ENCODE peak calls at places on chromosomes 16 and 17, in four cellular contexts. Y is K562, X is GM12878, I is HepG2. C is an unnamed sample.

GRCh38 chr17:79835470-79835899 is 3.8 kb downstream of the CBX4 start:
- DNase-seq in X (no peak), I (no peak), Y (peak), C (peak)

GRCh38 chr17:38591759-38592241 is 14.0 kb downstream of the SRCIN1 start:
- DNase-seq in I (no peak), X (no peak), Y (no peak), C (no peak)

GRCh38 chr17:28643979-28644781 is 778 bp downstream of the BLTP2 start:
- DNase-seq in Y (peak), I (peak), X (no peak), C (peak)

GRCh38 chr16:56415849-56416248 is 9.5 kb downstream of the AMFR start:
- DNase-seq in Y (no peak), X (no peak), I (no peak), C (no peak)

GRCh38 chr17:74368341-74369152 is 1.2 kb downstream of the GPR142 start:
- DNase-seq in X (no peak), Y (peak), I (peak), C (peak)

GRCh38 chr17:39703913-39704312 is 4.0 kb downstream of the ERBB2 start:
- DNase-seq in Y (no peak), I (no peak), X (no peak), C (no peak)

GRCh38 chr16:3038256-3038655 is 1.5 kb upstream of the BICDL2 start:
- DNase-seq in X (no peak), Y (no peak), I (peak), C (peak)

GRCh38 chr17:56678249-56679144 is 85.0 kb downstream of the NOG start:
- DNase-seq in Y (no peak), X (no peak), I (no peak), C (peak)

GRCh38 chr16:82091225-82091624 is 56.2 kb downstream of the HSD17B2 start:
- DNase-seq in X (no peak), I (no peak), Y (no peak), C (no peak)

GRCh38 chr17:55883112-55883511 is 132.3 kb downstream of the PCTP start:
- DNase-seq in Y (no peak), X (no peak), I (peak), C (no peak)

GRCh38 chr16:51287231-51287630 is 136.2 kb upstream of the SALL1 start:
- DNase-seq in Y (no peak), I (no peak), X (no peak), C (no peak)

GRCh38 chr16:21076186-21076883 is 74.3 kb downstream of the DNAH3 start:
- DNase-seq in I (peak), Y (no peak), X (no peak), C (no peak)

GRCh38 chr16:30786936-30787612 is at the start of gene ZNF629:
- DNase-seq in X (no peak), I (peak), Y (peak), C (peak)

GRCh38 chr17:77423589-77424451 is 283.1 kb downstream of the SEC14L1 start:
- DNase-seq in X (no peak), Y (no peak), I (no peak), C (no peak)

GRCh38 chr17:15944720-15945492 is at the start of gene ADORA2B:
- DNase-seq in Y (peak), X (no peak), I (peak), C (peak)

GRCh38 chr17:44688675-44689491 is 693 bp downstream of the CCDC43 start:
- DNase-seq in Y (no peak), X (no peak), I (peak), C (no peak)

GRCh38 chr16:13338044-13338443 is 436.6 kb downstream of the SHISA9 start:
- DNase-seq in X (no peak), I (no peak), Y (no peak), C (no peak)

GRCh38 chr17:76700627-76701470 is 9.9 kb downstream of the MXRA7 start:
- DNase-seq in X (no peak), I (peak), Y (no peak), C (peak)

GRCh38 chr17:14427914-14428639 is 127.2 kb downstream of the HS3ST3B1 start:
- DNase-seq in Y (no peak), I (no peak), X (peak), C (no peak)

GRCh38 chr17:49488612-49489011 is 6.5 kb upstream of the NGFR start:
- DNase-seq in X (no peak), I (no peak), Y (no peak), C (no peak)

GRCh38 chr17:68310141-68310540 is 18.8 kb downstream of the ARSG start:
- DNase-seq in Y (no peak), I (no peak), X (no peak), C (no peak)

GRCh38 chr16:66618588-66618987 is 14.1 kb downstream of the CMTM3 start:
- DNase-seq in Y (no peak), X (no peak), I (no peak), C (no peak)

GRCh38 chr17:40557531-40558299 is 7.6 kb downstream of the CCR7 start:
- DNase-seq in I (no peak), X (no peak), Y (no peak), C (peak)

GRCh38 chr17:43308999-43309398 is 75.2 kb upstream of the RNU2-1 start:
- DNase-seq in I (no peak), Y (no peak), X (no peak), C (no peak)

GRCh38 chr16:13231365-13231764 is 330.0 kb downstream of the SHISA9 start:
- DNase-seq in Y (no peak), I (no peak), X (no peak), C (no peak)

GRCh38 chr16:23248261-23249194 is 53.6 kb upstream of the SCNN1B start:
- DNase-seq in Y (no peak), I (no peak), X (no peak), C (no peak)

GRCh38 chr17:76500074-76500744 is 1.0 kb downstream of the RHBDF2 start:
- DNase-seq in Y (no peak), X (no peak), I (no peak), C (no peak)

GRCh38 chr17:66976781-66977201 is 12.3 kb downstream of the CACNG4 start:
- DNase-seq in X (no peak), I (no peak), Y (no peak), C (no peak)

GRCh38 chr17:56637254-56637653 is 43.8 kb downstream of the NOG start:
- DNase-seq in X (no peak), I (no peak), Y (no peak), C (no peak)

GRCh38 chr16:74577882-74578366 is 29.0 kb downstream of the GLG1 start:
- DNase-seq in I (no peak), X (peak), Y (no peak), C (no peak)

GRCh38 chr16:4176794-4177438 is 60.7 kb upstream of the ADCY9 start:
- DNase-seq in I (peak), Y (peak), X (peak), C (no peak)

GRCh38 chr16:67393111-67393789 is at the start of gene TPPP3:
- DNase-seq in Y (peak), X (no peak), I (peak), C (peak)

DNA sequence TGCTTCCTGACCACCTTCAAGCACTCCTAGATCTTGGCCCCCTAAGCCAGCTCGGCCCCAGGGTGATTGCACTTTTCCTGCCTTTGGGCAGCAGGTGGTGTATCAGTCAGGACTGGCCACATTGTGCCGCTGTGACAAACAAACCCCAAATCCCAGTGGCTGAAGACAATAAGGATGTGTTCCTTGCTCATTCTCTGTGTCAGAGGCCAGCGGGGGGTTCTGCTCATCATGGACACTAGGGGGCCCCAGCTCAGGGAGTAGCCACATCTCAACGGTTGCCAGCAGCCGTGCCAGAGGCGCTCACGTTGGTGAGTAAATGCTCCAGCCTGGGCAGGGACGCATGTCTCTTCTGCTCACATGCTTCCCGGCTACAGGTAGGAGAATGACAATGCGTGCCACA is 60.4 kb downstream of the ZDHHC7 start:
- DNase-seq in I (peak), Y (peak), X (no peak), C (peak)
- TF ChIP-seq CTCF in I (peak), Y (peak), X (peak), C (no peak)

GRCh38 chr16:7150230-7150629 is 182.4 kb upstream of the RBFOX1 start:
- DNase-seq in I (no peak), X (no peak), Y (no peak), C (no peak)

DNA sequence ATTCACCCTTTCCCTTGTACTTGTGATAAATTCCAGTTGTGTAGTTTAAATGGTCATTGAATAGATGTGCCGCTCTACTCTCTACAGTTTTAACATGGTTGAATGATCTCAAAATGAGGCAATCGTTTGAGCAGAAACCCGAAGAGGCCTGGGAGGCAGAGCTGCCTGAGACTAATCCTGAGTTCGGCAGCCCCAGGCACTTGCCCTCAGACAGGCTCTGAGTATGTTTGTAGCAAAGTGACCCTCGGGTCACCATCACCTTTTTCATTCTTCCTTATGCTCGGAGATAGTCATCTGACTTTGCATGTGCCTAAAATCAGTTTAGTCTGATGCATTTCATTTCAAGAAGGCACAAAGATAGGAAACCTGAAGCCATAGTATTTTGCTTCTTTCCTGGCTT is 184.0 kb upstream of the RBFOX1 start:
- DNase-seq in X (no peak), Y (no peak), I (no peak), C (no peak)
- TF ChIP-seq CBFB in X (no peak), Y (no peak), I (no peak), C (no peak)

DNA sequence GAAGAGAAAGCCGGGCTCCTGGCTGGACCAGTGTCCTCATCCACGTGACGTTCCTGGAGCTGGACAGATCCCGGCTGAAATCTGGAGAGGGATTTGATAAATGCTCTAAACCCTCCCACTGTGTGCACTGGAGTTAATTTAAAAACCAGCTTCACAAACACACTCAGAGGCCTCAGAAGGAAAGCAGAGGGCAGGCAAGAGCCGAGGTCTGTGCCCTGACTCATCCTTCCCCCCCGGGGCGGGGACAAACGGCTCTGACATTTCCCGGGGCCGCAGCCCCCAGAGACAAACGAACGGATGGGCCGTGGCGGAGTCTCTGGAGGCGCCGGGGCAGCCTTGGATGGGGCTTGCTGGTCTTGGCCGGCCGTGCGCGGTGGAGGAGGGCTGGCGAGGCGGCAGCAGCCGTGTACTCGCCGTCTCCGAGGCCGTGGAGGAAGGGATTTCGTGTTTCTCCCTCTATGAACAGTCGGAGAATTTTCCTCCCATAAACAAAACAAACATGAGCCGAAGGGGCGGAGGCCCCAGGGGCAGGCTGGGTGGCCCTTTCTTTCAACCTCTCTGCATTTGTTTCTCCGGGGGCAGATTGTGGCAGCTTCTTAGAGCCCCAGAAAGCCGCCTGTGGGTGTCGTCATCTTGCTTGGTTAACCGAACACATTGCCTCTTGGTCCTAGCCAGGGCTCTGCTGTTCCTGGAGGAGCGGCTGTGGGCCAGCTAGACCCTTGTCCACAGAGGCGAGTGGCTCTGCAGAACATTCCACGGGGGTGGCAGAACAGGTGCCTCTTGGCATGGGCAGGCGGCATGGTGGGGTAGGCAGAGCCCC is 94.3 kb downstream of the NTN1 start:
- DNase-seq in I (peak), Y (peak), X (no peak), C (peak)
- TF ChIP-seq CTCF in I (peak), Y (no peak), X (no peak), C (no peak)

GRCh38 chr16:69150146-69150865 is 17.9 kb downstream of the UTP4 start:
- DNase-seq in X (no peak), I (peak), Y (peak), C (peak)
- TF ChIP-seq CBFB in X (no peak), I (no peak), Y (no peak), C (no peak)

GRCh38 chr17:82297804-82298537 is 19.4 kb downstream of the CD7 start:
- DNase-seq in I (no peak), Y (peak), X (peak), C (no peak)
- TF ChIP-seq CTCF in I (peak), Y (no peak), X (no peak), C (no peak)

GRCh38 chr17:61904094-61904710 is 23.6 kb downstream of the INTS2 start:
- DNase-seq in X (peak), Y (no peak), I (no peak), C (no peak)
- TF ChIP-seq CBFB in X (no peak), Y (no peak), I (no peak), C (no peak)

C was measured in WTC11.